ENCODE peak calls at places on chromosomes 13 and 19, in seven cellular contexts. F, S, Y, C, W, E and R are unnamed samples.

GRCh38 chr19:46349311-46349993 is 2.6 kb downstream of the PPP5C start:
- DNase-seq in F (no peak), S (peak; percentile 58), Y (no peak), C (no peak), W (no peak), E (no peak), R (no peak)

GRCh38 chr19:7366701-7367420 is 18.1 kb downstream of the ARHGEF18 start:
- DNase-seq in F (peak; percentile 41), S (no peak), Y (no peak), C (no peak), W (no peak), E (no peak), R (no peak)

GRCh38 chr19:18975011-18975410 is 34.0 kb upstream of the HOMER3 start:
- DNase-seq in F (no peak), S (no peak), Y (no peak), C (no peak), W (no peak), E (no peak), R (no peak)

GRCh38 chr13:69168436-69168835 is 939.2 kb upstream of the ATXN8OS start:
- DNase-seq in F (no peak), S (no peak), Y (no peak), C (no peak), W (no peak), E (no peak), R (no peak)

GRCh38 chr19:52048604-52049493 is at the start of gene ZNF432:
- DNase-seq in F (peak; percentile 72), S (peak; percentile 96), Y (peak; percentile 90), C (peak; percentile 88), W (peak; percentile 90), E (peak; percentile 94), R (peak; percentile 98)

GRCh38 chr13:93945621-93946020 is 533.9 kb downstream of the DCT start:
- DNase-seq in F (no peak), S (no peak), Y (no peak), C (no peak), W (no peak), E (no peak), R (no peak)

GRCh38 chr19:51783373-51783772 is 11.6 kb upstream of the FPR3 start:
- DNase-seq in F (no peak), S (no peak), Y (no peak), C (no peak), W (no peak), E (no peak), R (peak; percentile 17)

GRCh38 chr13:98564204-98564603 is 12.7 kb downstream of the STK24 start:
- DNase-seq in F (no peak), S (no peak), Y (no peak), C (no peak), W (no peak), E (no peak), R (no peak)

GRCh38 chr19:18626906-18627305 is 9.9 kb upstream of the KLHL26 start:
- DNase-seq in F (no peak), S (no peak), Y (no peak), C (no peak), W (no peak), E (no peak), R (no peak)

GRCh38 chr13:21434588-21434987 is 24.5 kb downstream of the ZDHHC20 start:
- DNase-seq in F (no peak), S (no peak), Y (no peak), C (no peak), W (no peak), E (no peak), R (no peak)

GRCh38 chr19:2253106-2254051 is 2.8 kb downstream of the JSRP1 start:
- DNase-seq in F (no peak), S (no peak), Y (no peak), C (no peak), W (no peak), E (peak; percentile 84), R (no peak)

GRCh38 chr13:37656247-37656940 is 57.8 kb upstream of the POSTN start:
- DNase-seq in F (peak; percentile 15), S (no peak), Y (no peak), C (no peak), W (no peak), E (no peak), R (no peak)

GRCh38 chr13:50715402-50716146 is 127.9 kb downstream of the DLEU7 start:
- DNase-seq in F (no peak), S (peak; percentile 79), Y (no peak), C (no peak), W (peak; percentile 23), E (no peak), R (no peak)

DNA sequence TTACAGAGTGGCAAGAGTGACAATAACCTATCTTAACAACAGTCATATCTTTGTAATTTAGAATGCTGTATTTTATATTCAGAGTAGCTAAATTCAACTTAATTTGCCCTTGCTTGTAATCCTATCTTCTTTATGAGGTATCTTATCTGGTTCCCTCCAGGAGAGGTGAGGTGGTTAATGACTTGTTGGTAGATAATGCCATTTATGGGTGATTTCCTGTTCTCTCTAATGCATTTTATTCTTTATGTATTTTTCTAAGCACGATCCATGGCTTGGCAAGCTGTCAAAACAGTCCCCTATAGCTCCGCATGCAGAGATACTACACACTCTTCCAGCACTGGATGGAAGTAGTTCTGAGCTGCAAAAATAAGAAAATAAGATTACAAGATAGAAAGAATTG is 267.9 kb downstream of the LMO7 start:
- DNase-seq in F (no peak), S (no peak), Y (no peak), C (no peak), W (no peak), E (no peak), R (no peak)
- TF ChIP-seq EP300 in F (no peak), S (no peak), Y (no peak), C (no peak), W (no peak), E (no peak), R (no peak)

GRCh38 chr19:408441-409005 is 424 bp downstream of the C2CD4C start:
- DNase-seq in F (no peak), S (peak; percentile 20), Y (peak; percentile 6), C (no peak), W (no peak), E (peak; percentile 54), R (no peak)

GRCh38 chr19:407501-408440 is 1.2 kb downstream of the C2CD4C start:
- DNase-seq in F (no peak), S (peak; percentile 12), Y (no peak), C (no peak), W (no peak), E (peak; percentile 53), R (no peak)

GRCh38 chr19:409515-410242 is 732 bp upstream of the C2CD4C start:
- DNase-seq in F (peak; percentile 28), S (peak; percentile 14), Y (peak; percentile 8), C (no peak), W (no peak), E (peak; percentile 73), R (no peak)

GRCh38 chr19:410243-410781 is 1.4 kb upstream of the C2CD4C start:
- DNase-seq in F (no peak), S (peak; percentile 10), Y (no peak), C (no peak), W (no peak), E (peak; percentile 43), R (no peak)

DNA sequence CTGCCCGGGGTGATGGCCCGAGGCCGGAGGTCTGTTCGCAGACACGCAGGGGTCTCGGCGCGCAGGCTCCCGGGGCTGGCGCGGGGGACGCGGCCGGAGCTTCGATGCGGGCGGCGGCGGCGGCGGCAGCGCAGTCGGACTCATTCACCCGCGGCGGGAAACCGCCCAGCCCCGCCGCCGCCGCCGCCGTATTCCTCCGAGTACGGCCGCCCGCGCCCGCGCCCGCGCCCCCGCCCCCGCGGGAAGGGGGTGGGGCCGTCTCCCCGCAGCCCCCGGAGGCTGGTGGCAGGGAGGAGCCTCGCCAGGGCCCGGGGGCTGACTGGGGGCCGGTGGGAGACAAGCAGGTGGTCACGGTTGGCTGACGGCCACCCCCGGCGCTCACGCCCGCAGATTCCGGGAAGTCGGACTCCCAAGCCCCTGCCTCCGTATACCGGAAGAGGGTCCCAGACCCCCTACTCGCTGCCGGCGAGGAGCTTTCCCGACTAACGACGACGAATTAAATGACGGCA is at the start of gene C2CD4C:
- DNase-seq in F (no peak), S (peak; percentile 19), Y (peak; percentile 10), C (no peak), W (no peak), E (peak; percentile 76), R (no peak)
- TF ChIP-seq EP300 in F (no peak), S (no peak), Y (no peak), C (no peak), W (no peak), E (no peak), R (no peak)

GRCh38 chr13:44230071-44230470 is 143.6 kb upstream of the SERP2 start:
- DNase-seq in F (no peak), S (no peak), Y (no peak), C (no peak), W (no peak), E (no peak), R (no peak)

GRCh38 chr13:44230736-44231135 is 142.9 kb upstream of the SERP2 start:
- DNase-seq in F (no peak), S (no peak), Y (no peak), C (no peak), W (no peak), E (no peak), R (no peak)

GRCh38 chr13:44232729-44233128 is 140.9 kb upstream of the SERP2 start:
- DNase-seq in F (no peak), S (no peak), Y (no peak), C (no peak), W (no peak), E (no peak), R (no peak)

GRCh38 chr13:44229371-44230030 is 144.1 kb upstream of the SERP2 start:
- DNase-seq in F (no peak), S (no peak), Y (no peak), C (no peak), W (no peak), E (no peak), R (no peak)

DNA sequence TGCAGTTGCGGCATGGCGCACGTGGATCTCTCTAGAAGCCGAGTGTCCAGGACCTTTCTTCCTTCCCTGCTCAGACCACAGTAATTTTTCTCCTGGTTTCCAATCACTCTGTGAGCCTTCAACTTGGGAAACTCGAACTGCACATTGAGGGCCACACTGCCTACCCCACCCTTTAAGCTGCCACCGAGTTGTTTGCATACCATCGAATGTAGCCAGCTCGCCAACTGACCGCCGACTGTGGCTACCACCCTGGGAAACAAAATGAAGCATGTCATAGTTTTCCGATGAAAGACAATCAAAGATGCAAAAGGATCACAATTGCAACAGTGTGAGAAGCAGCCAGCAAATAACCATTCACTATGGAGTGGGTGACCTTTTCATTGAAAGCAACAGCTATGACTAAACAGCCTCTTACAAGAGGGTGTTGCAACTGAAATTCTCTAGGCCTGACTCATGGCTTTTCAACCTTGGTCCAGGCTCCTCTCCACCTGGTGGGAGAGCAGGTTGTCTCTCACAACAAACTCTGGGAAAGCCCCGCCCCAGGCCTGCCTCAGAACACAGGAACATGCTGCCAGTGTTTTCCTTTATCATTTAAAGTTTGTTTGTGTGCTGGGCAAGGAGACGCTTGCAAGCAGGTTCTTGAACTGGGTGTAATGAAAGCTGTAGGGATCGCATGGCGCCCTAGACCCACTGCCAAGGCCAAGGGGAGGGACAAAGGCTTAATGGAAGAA is 141.7 kb upstream of the SERP2 start:
- DNase-seq in F (peak; percentile 84), S (peak; percentile 94), Y (peak; percentile 49), C (peak; percentile 82), W (peak; percentile 76), E (peak; percentile 62), R (no peak)
- TF ChIP-seq EP300 in F (peak; percentile 91), S (no peak), Y (peak; percentile 44), C (peak; percentile 40), W (no peak), E (no peak), R (no peak)

GRCh38 chr19:48780684-48781391 is 25.5 kb downstream of the FGF21 start:
- DNase-seq in F (no peak), S (peak; percentile 41), Y (no peak), C (peak; percentile 54), W (no peak), E (no peak), R (no peak)
- TF ChIP-seq EP300 in F (no peak), S (no peak), Y (no peak), C (no peak), W (no peak), E (no peak), R (no peak)